ENCODE peak calls at places on chromosomes 6 and 20, in ten cellular contexts. J is ovary, X is transverse colon, P is colonic mucosa, S is tibial artery, R is heart left ventricle, K is psoas muscle, C is upper lobe of right lung, Y is hepatocyte, B is spleen. Z is an unnamed sample.

GRCh38 chr20:61797200-61797599 is 268.5 kb downstream of the TAF4 start:
- DNase-seq in J (no peak), X (no peak), P (no peak), S (no peak), R (no peak), K (no peak), C (no peak), Y (no peak), B (no peak), Z (no peak)

GRCh38 chr6:42137192-42137753 is 5.1 kb downstream of the C6orf132 start:
- DNase-seq in J (no peak), X (peak; percentile 65), P (peak; percentile 77), S (no peak), R (no peak), K (no peak), C (no peak), Y (peak; percentile 68), B (no peak), Z (no peak)

GRCh38 chr6:166058064-166058739 is 109.4 kb downstream of the TBXT start:
- DNase-seq in J (peak; percentile 83), X (no peak), P (no peak), S (no peak), R (peak; percentile 44), K (no peak), C (no peak), Y (peak; percentile 63), B (no peak), Z (peak; percentile 56)

GRCh38 chr20:57480444-57481152 is 44.3 kb downstream of the CTCFL start:
- DNase-seq in J (no peak), X (no peak), P (no peak), S (peak; percentile 39), R (no peak), K (no peak), C (peak; percentile 10), Y (no peak), B (peak; percentile 86), Z (no peak)

GRCh38 chr20:12970372-12970821 is 38.4 kb upstream of the SPTLC3 start:
- DNase-seq in J (no peak), X (peak; percentile 9), P (no peak), S (no peak), R (no peak), K (no peak), C (no peak), Y (peak; percentile 60), B (no peak), Z (peak; percentile 46)

GRCh38 chr20:54914995-54915394 is 439.6 kb downstream of the DOK5 start:
- DNase-seq in J (no peak), X (no peak), P (no peak), S (no peak), R (no peak), K (no peak), C (no peak), Y (no peak), B (no peak), Z (no peak)

GRCh38 chr20:20295621-20296498 is 72.0 kb upstream of the INSM1 start:
- DNase-seq in J (no peak), X (no peak), P (no peak), S (no peak), R (no peak), K (no peak), C (no peak), Y (no peak), B (no peak), Z (no peak)

GRCh38 chr6:17303444-17303843 is 22.3 kb downstream of the RBM24 start:
- DNase-seq in J (no peak), X (no peak), P (no peak), S (no peak), R (no peak), K (no peak), C (no peak), Y (no peak), B (no peak), Z (no peak)

GRCh38 chr20:4546786-4547185 is 174.9 kb upstream of the PRND start:
- DNase-seq in J (no peak), X (no peak), P (no peak), S (no peak), R (no peak), K (no peak), C (no peak), Y (peak; percentile 24), B (no peak), Z (peak; percentile 87)

GRCh38 chr20:37735541-37735940 is 41.7 kb downstream of the CTNNBL1 start:
- DNase-seq in J (no peak), X (no peak), P (no peak), S (no peak), R (no peak), K (no peak), C (no peak), Y (no peak), B (no peak), Z (no peak)

GRCh38 chr20:46040902-46041535 is 12.0 kb downstream of the SLC12A5 start:
- DNase-seq in J (peak; percentile 68), X (no peak), P (peak; percentile 29), S (no peak), R (no peak), K (no peak), C (no peak), Y (peak; percentile 79), B (no peak), Z (no peak)

GRCh38 chr6:43890197-43891062 is 120.4 kb downstream of the VEGFA start:
- DNase-seq in J (no peak), X (no peak), P (no peak), S (no peak), R (no peak), K (no peak), C (no peak), Y (no peak), B (peak; percentile 35), Z (no peak)

GRCh38 chr6:169839493-169839892 is 88.1 kb downstream of the ERMARD start:
- DNase-seq in J (no peak), X (no peak), P (peak; percentile 5), S (peak; percentile 41), R (no peak), K (no peak), C (no peak), Y (no peak), B (no peak), Z (no peak)

GRCh38 chr6:652865-653264 is 4.0 kb downstream of the HUS1B start:
- DNase-seq in J (no peak), X (no peak), P (no peak), S (no peak), R (no peak), K (no peak), C (no peak), Y (no peak), B (no peak), Z (no peak)
- H3K27ac ChIP-seq in J (no peak overlapping the region), X (no peak overlapping the region), P (no peak overlapping the region), S (no peak overlapping the region), R (no peak overlapping the region), K (no peak overlapping the region), C (no peak overlapping the region), Y (no peak overlapping the region), B (no peak overlapping the region), Z (no peak overlapping the region)

DNA sequence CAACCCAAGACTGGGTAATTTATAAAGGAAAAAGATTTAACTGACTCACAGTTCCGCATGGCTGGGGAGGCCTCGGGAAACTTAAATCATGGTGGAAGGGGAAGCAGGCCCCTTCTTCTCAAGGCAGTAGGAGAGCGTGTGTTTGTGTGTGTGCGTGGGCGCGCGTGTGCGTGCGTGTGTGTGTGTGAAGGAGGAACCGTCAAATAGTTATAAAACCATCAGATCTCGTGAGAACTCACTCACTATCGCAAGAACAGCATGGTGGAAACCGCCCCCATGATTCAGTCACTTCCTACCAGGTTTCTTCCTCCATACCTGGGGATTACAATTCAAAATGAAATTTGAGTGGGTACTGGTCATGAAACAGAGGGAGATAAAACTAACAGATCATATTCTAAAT is 220.1 kb upstream of the EYS start:
- DNase-seq in J (no peak), X (no peak), P (no peak), S (no peak), R (no peak), K (no peak), C (no peak), Y (no peak), B (no peak), Z (no peak)
- H3K4me1 ChIP-seq in J (no peaks in the 10 kb centered on the region), X (no peaks in the 10 kb centered on the region), P (no peaks in the 10 kb centered on the region), S (no peaks in the 10 kb centered on the region), R (no peaks in the 10 kb centered on the region), K (no peaks in the 10 kb centered on the region), C (no peaks in the 10 kb centered on the region), Y (no peaks in the 10 kb centered on the region), B (no peaks in the 10 kb centered on the region), Z (no peaks in the 10 kb centered on the region)

GRCh38 chr20:51565298-51565697 is 22.8 kb upstream of the NFATC2 start:
- DNase-seq in J (no peak), X (no peak), P (no peak), S (no peak), R (no peak), K (no peak), C (no peak), Y (no peak), B (no peak), Z (no peak)

GRCh38 chr20:51562027-51562333 is 19.5 kb upstream of the NFATC2 start:
- DNase-seq in J (no peak), X (no peak), P (peak; percentile 22), S (no peak), R (no peak), K (no peak), C (no peak), Y (no peak), B (no peak), Z (no peak)

GRCh38 chr20:51562334-51563140 is 20.0 kb upstream of the NFATC2 start:
- DNase-seq in J (peak; percentile 89), X (peak; percentile 71), P (peak; percentile 66), S (peak; percentile 91), R (peak; percentile 89), K (peak; percentile 75), C (peak; percentile 72), Y (peak; percentile 86), B (peak; percentile 77), Z (peak; percentile 48)

GRCh38 chr20:51563597-51564332 is 21.2 kb upstream of the NFATC2 start:
- DNase-seq in J (peak; percentile 74), X (peak; percentile 38), P (peak; percentile 56), S (peak; percentile 78), R (peak; percentile 58), K (peak; percentile 57), C (no peak), Y (peak; percentile 87), B (no peak), Z (peak; percentile 74)

DNA sequence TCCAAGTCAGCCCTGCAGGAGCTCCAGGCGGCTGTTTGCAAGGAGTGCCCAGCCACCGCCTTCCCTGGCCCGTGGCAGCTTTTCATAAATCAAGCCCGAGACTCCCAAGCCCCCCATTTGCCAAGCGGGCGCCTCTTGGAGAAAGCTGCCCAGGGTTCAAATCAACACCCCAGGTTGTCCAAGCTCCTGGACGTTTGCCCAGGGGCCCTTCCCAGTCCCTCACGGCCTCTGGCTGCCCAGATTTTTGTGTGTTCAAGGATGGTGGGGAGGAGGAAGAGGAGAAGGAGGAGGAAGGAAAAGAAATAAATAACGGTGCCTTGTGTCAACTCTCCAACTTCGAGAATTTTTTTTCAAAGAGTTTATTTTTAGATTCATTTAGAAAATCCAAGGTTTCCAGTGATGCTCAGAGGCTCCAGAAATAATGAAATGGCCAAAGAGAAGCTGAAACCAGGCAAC is 20.6 kb upstream of the NFATC2 start:
- DNase-seq in J (no peak), X (peak; percentile 26), P (no peak), S (no peak), R (no peak), K (no peak), C (no peak), Y (peak; percentile 29), B (no peak), Z (no peak)
- H3K27ac ChIP-seq in J (peak overlapping the region; percentile 88), X (peak overlapping the region; percentile 84), P (peak overlapping the region; percentile 70), S (peak overlapping the region; percentile 92), R (peak overlapping the region; percentile 85), K (no peak overlapping the region), C (peak overlapping the region; percentile 81), Y (peak overlapping the region; percentile 82), B (no peak overlapping the region), Z (no peak overlapping the region)

GRCh38 chr6:33838979-33839378 is 35.2 kb upstream of the MLN start:
- DNase-seq in J (no peak), X (no peak), P (no peak), S (no peak), R (no peak), K (no peak), C (no peak), Y (no peak), B (no peak), Z (no peak)
- H3K4me1 ChIP-seq in J (peaks cover 12% of the 10 kb centered on the region), X (no peaks in the 10 kb centered on the region), P (no peaks in the 10 kb centered on the region), S (no peaks in the 10 kb centered on the region), R (peaks cover 4% of the 10 kb centered on the region), K (no peaks in the 10 kb centered on the region), C (peaks cover 12% of the 10 kb centered on the region), Y (peaks cover 28% of the 10 kb centered on the region), B (peaks cover 21% of the 10 kb centered on the region), Z (no peaks in the 10 kb centered on the region)